ENCODE peak calls at places on chromosomes 5 and 9, in five cellular contexts. One of them, this sample, is unnamed.
A peak's percentile ranks its signal among the peaks of the same experiment; 100 is the strongest.

GRCh38 chr5:36661446-36662220 is 55.2 kb downstream of the SLC1A3 start:
- DNase-seq in mesenchymal stem cell: no peak
- DNase-seq in fibroblast of lung: no peak
- DNase-seq in A172: no peak
- DNase-seq in HTR-8/SVneo: no peak
- DNase-seq in this sample: no peak

GRCh38 chr5:35248843-35249780 is 18.8 kb upstream of the PRLR start:
- DNase-seq in mesenchymal stem cell: peak; percentile 39
- DNase-seq in fibroblast of lung: peak; percentile 18
- DNase-seq in A172: peak; percentile 16
- DNase-seq in HTR-8/SVneo: no peak
- DNase-seq in this sample: no peak

GRCh38 chr5:159908201-159908940 is 7.9 kb upstream of the ADRA1B start:
- DNase-seq in mesenchymal stem cell: no peak
- DNase-seq in fibroblast of lung: no peak
- DNase-seq in A172: no peak
- DNase-seq in HTR-8/SVneo: no peak
- DNase-seq in this sample: no peak

GRCh38 chr5:79829260-79829659 is 139.6 kb downstream of the CMYA5 start:
- DNase-seq in mesenchymal stem cell: peak; percentile 2
- DNase-seq in fibroblast of lung: no peak
- DNase-seq in A172: no peak
- DNase-seq in HTR-8/SVneo: no peak
- DNase-seq in this sample: no peak

GRCh38 chr9:99173570-99174504 is 47.9 kb downstream of the ALG2 start:
- DNase-seq in mesenchymal stem cell: no peak
- DNase-seq in fibroblast of lung: no peak
- DNase-seq in A172: no peak
- DNase-seq in HTR-8/SVneo: no peak
- DNase-seq in this sample: no peak

GRCh38 chr5:134818776-134819175 is 27.0 kb upstream of the C5orf24 start:
- DNase-seq in mesenchymal stem cell: no peak
- DNase-seq in fibroblast of lung: no peak
- DNase-seq in A172: no peak
- DNase-seq in HTR-8/SVneo: no peak
- DNase-seq in this sample: no peak

GRCh38 chr5:170809551-170809950 is 26.0 kb downstream of the GABRP start:
- DNase-seq in mesenchymal stem cell: peak; percentile 71
- DNase-seq in fibroblast of lung: peak; percentile 72
- DNase-seq in A172: no peak
- DNase-seq in HTR-8/SVneo: peak; percentile 60
- DNase-seq in this sample: peak; percentile 70

GRCh38 chr9:33233659-33234335 is 6.2 kb upstream of the SPINK4 start:
- DNase-seq in mesenchymal stem cell: peak; percentile 82
- DNase-seq in fibroblast of lung: peak; percentile 96
- DNase-seq in A172: peak; percentile 93
- DNase-seq in HTR-8/SVneo: peak; percentile 77
- DNase-seq in this sample: peak; percentile 89

GRCh38 chr5:173324115-173325001 is 3.9 kb downstream of the STC2 start:
- DNase-seq in mesenchymal stem cell: no peak
- DNase-seq in fibroblast of lung: peak; percentile 97
- DNase-seq in A172: peak; percentile 72
- DNase-seq in HTR-8/SVneo: no peak
- DNase-seq in this sample: peak; percentile 99

GRCh38 chr5:141747152-141747640 is 65.2 kb upstream of the ARAP3 start:
- DNase-seq in mesenchymal stem cell: peak; percentile 20
- DNase-seq in fibroblast of lung: peak; percentile 50
- DNase-seq in A172: peak; percentile 62
- DNase-seq in HTR-8/SVneo: no peak
- DNase-seq in this sample: peak; percentile 27

GRCh38 chr9:12424243-12424642 is 268.9 kb upstream of the TYRP1 start:
- DNase-seq in mesenchymal stem cell: no peak
- DNase-seq in fibroblast of lung: no peak
- DNase-seq in A172: no peak
- DNase-seq in HTR-8/SVneo: no peak
- DNase-seq in this sample: no peak